ENCODE peak calls at places on chromosomes 3 and 15, in nine cellular contexts. F is HCT116, W is H9, R is sigmoid colon, I is transverse colon, B is progenitor cell of endocrine pancreas, P is cardiac fibroblast, E is AG04450, Z is uterus. O is an unnamed sample.

GRCh38 chr3:67017211-67017610 is 19.1 kb downstream of the KBTBD8 start:
- DNase-seq in F (no peak), W (no peak), R (no peak), I (no peak), B (no peak), P (peak), E (no peak), Z (no peak), O (no peak)

GRCh38 chr15:57393081-57393480 is 16.8 kb downstream of the CGNL1 start:
- DNase-seq in F (no peak), W (no peak), R (no peak), I (no peak), B (no peak), P (no peak), E (no peak), Z (no peak), O (no peak)

GRCh38 chr15:93553167-93553566 is 464.2 kb upstream of the RGMA start:
- DNase-seq in F (no peak), W (no peak), R (no peak), I (no peak), B (no peak), P (no peak), E (no peak), Z (no peak), O (no peak)

GRCh38 chr3:49799761-49800160 is at the start of gene CDHR4:
- DNase-seq in F (peak), W (no peak), R (no peak), I (no peak), B (no peak), P (peak), E (no peak), Z (no peak), O (no peak)

GRCh38 chr3:4850928-4851265 is 128.3 kb upstream of the BHLHE40 start:
- DNase-seq in F (no peak), W (no peak), R (no peak), I (no peak), B (no peak), P (no peak), E (no peak), Z (no peak), O (no peak)

GRCh38 chr3:49498655-49499054 is 28.6 kb downstream of the DAG1 start:
- DNase-seq in F (no peak), W (no peak), R (no peak), I (no peak), B (no peak), P (no peak), E (no peak), Z (no peak), O (no peak)

GRCh38 chr3:29577250-29577649 is 296.4 kb downstream of the RBMS3 start:
- DNase-seq in F (no peak), W (no peak), R (no peak), I (no peak), B (no peak), P (no peak), E (no peak), Z (no peak), O (no peak)

GRCh38 chr3:107450254-107450653 is 72.5 kb upstream of the BBX start:
- DNase-seq in F (no peak), W (no peak), R (no peak), I (no peak), B (no peak), P (no peak), E (no peak), Z (no peak), O (no peak)

GRCh38 chr3:17431004-17431403 is 311.4 kb downstream of the TBC1D5 start:
- DNase-seq in F (peak), W (no peak), R (no peak), I (no peak), B (no peak), P (peak), E (peak), Z (no peak), O (no peak)

GRCh38 chr3:162367443-162368132 is 871.0 kb downstream of the OTOL1 start:
- DNase-seq in F (no peak), W (no peak), R (no peak), I (no peak), B (no peak), P (peak), E (peak), Z (no peak), O (no peak)

GRCh38 chr3:27633224-27633545 is 88.9 kb downstream of the EOMES start:
- DNase-seq in F (no peak), W (no peak), R (no peak), I (no peak), B (no peak), P (peak), E (no peak), Z (no peak), O (no peak)

GRCh38 chr3:98057631-98058030 is 22.5 kb upstream of the GABRR3 start:
- DNase-seq in F (no peak), W (no peak), R (no peak), I (no peak), B (no peak), P (no peak), E (no peak), Z (no peak), O (no peak)

GRCh38 chr15:66369773-66370651 is 13.5 kb upstream of the TIPIN start:
- DNase-seq in F (no peak), W (no peak), R (no peak), I (no peak), B (no peak), P (peak), E (no peak), Z (no peak), O (peak)

DNA sequence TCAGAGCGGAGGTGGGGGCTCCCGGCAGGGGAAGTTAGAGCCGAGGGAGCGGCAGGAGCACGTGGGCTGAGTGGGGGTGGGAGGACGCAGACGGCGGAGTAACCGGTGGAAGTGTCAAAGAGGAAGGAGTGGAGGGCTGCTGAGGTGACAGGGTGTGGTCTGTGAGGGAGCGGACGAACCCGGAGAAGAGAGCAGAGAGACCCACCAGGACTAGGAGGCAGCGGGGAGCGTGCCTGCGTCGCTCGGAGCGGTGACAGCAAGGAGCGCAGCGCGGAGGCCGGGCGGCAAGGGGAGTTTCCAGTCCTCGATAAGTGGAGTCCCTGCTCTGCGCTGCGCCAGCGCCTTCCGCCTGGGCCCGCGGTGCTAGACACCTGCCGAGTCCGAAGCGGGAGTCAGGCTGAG is 533.3 kb upstream of the SEMA6D start:
- DNase-seq in F (no peak), W (peak), R (no peak), I (peak), B (peak), P (no peak), E (no peak), Z (no peak), O (peak)
- TF ChIP-seq CTCF in F (no peak), W (no peak), R (no peak), I (no peak), B (no peak), P (no peak), E (no peak), Z (no peak), O (no peak)

GRCh38 chr3:31129241-31129640 is 234.8 kb upstream of the GADL1 start:
- DNase-seq in F (no peak), W (no peak), R (no peak), I (no peak), B (no peak), P (no peak), E (no peak), Z (no peak), O (no peak)

GRCh38 chr3:31137718-31138465 is 243.4 kb upstream of the GADL1 start:
- DNase-seq in F (no peak), W (no peak), R (no peak), I (no peak), B (no peak), P (no peak), E (no peak), Z (no peak), O (no peak)

GRCh38 chr3:31135546-31135945 is 241.1 kb upstream of the GADL1 start:
- DNase-seq in F (no peak), W (no peak), R (no peak), I (no peak), B (no peak), P (no peak), E (no peak), Z (no peak), O (no peak)

GRCh38 chr3:31133541-31133940 is 239.1 kb upstream of the GADL1 start:
- DNase-seq in F (no peak), W (no peak), R (no peak), I (no peak), B (no peak), P (no peak), E (no peak), Z (no peak), O (no peak)

GRCh38 chr3:31132132-31132769 is 237.8 kb upstream of the GADL1 start:
- DNase-seq in F (peak), W (no peak), R (no peak), I (no peak), B (no peak), P (peak), E (peak), Z (no peak), O (peak)
- TF ChIP-seq CTCF in F (peak), W (peak), R (peak), I (peak), B (peak), P (peak), E (peak), Z (peak), O (no peak)

DNA sequence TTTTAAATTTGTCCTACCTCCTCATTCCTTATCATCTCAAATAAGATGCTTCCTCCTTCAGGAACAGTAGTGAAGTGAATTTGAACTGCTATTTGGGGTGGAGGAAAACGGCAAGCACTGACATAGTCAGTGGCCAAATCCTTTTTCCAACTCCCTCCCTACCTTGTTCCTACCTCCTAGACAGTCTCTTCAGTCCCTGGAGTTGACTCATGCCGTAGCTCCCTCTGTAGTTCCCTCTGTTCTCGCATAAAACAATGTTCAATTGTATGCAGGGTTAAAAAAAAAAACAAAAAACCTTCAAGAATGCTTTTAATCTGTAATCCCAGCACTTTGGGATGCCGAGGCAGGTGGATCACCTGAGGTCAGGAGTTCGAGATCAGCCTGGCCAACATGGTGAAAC is 1.4 kb downstream of the UBR1 start:
- DNase-seq in F (peak), W (no peak), R (no peak), I (no peak), B (no peak), P (no peak), E (no peak), Z (no peak), O (no peak)
- TF ChIP-seq CTCF in F (no peak), W (no peak), R (no peak), I (no peak), B (no peak), P (no peak), E (no peak), Z (no peak), O (no peak)

GRCh38 chr3:160725326-160725725 is 30.7 kb upstream of the PPM1L start:
- DNase-seq in F (no peak), W (no peak), R (no peak), I (no peak), B (no peak), P (no peak), E (no peak), Z (no peak), O (no peak)

GRCh38 chr3:160722331-160722730 is 33.7 kb upstream of the PPM1L start:
- DNase-seq in F (no peak), W (no peak), R (no peak), I (no peak), B (no peak), P (no peak), E (no peak), Z (no peak), O (no peak)

GRCh38 chr3:160719710-160720109 is 36.3 kb upstream of the PPM1L start:
- DNase-seq in F (no peak), W (no peak), R (no peak), I (no peak), B (no peak), P (no peak), E (no peak), Z (no peak), O (no peak)

DNA sequence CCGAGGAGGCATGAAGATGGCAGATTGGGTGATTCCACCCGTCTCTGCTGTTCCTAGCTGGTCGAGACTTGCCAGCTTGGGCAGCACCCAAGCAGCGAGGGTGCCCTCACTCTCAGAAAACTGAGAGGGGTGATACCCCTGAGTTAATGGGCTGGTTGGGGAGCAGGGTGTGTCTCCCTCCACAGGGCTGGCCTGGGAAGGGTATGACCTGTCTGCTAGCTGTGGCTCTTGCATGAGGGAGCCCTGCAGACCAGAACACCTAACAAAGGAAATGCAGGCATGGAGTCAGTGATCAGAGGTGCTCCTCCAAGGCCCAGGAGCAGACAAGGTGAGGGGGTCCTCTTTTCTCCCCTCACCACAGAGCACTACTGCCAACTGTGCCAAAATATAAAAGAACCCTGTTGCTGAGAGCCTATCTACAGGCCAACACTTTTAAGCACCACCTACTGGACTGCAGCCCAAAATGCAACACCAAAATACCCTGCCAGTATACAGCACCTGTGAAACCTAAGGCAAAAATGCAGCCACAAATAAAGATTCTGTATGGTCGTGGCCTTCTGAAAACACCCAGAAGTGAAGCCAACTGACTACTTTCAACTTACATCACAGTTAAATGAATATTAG is 35.8 kb upstream of the PPM1L start:
- DNase-seq in F (no peak), W (peak), R (no peak), I (no peak), B (no peak), P (no peak), E (no peak), Z (no peak), O (no peak)
- TF ChIP-seq CTCF in F (peak), W (peak), R (no peak), I (no peak), B (peak), P (no peak), E (peak), Z (no peak), O (peak)

GRCh38 chr3:187746059-187746453 is 788 bp upstream of the BCL6 start:
- DNase-seq in F (no peak), W (no peak), R (no peak), I (no peak), B (no peak), P (peak), E (no peak), Z (no peak), O (no peak)

GRCh38 chr3:187743195-187744141 is 1.8 kb downstream of the BCL6 start:
- DNase-seq in F (no peak), W (no peak), R (peak), I (peak), B (peak), P (peak), E (no peak), Z (peak), O (peak)

GRCh38 chr3:187744169-187745151 is 808 bp downstream of the BCL6 start:
- DNase-seq in F (no peak), W (no peak), R (peak), I (peak), B (no peak), P (peak), E (no peak), Z (peak), O (peak)

GRCh38 chr3:187746479-187747335 is 1.4 kb upstream of the BCL6 start:
- DNase-seq in F (no peak), W (no peak), R (no peak), I (no peak), B (no peak), P (peak), E (no peak), Z (peak), O (no peak)

GRCh38 chr3:187745201-187746058 is at the start of gene BCL6:
- DNase-seq in F (peak), W (peak), R (peak), I (peak), B (peak), P (peak), E (peak), Z (peak), O (peak)
- TF ChIP-seq CTCF in F (no peak), W (no peak), R (no peak), I (no peak), B (peak), P (no peak), E (no peak), Z (no peak), O (no peak)

DNA sequence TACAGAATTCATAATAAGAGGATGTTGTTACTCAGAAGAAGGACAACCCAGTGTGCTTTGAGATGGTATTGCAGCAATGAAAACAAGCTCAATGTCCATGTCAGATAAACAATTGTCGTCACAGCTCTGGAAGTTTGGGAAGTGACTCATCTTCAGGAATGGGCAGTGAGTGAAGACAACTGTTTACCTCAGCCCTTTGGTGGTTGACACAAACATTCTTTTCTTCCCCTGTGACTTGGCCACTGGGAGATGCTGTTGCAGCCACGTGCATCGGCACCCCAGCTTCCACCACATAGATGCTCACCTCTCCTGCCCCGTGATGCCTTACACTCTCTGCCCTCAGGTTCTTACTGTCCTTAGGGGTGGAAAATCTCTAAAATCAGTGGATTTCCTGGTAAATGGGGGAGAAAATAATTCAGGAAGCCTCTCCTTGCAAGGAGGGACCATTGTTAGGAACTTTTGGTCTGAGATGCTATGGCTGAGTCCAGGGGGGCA is 114.1 kb upstream of the GALNT15 start:
- DNase-seq in F (peak), W (peak), R (peak), I (peak), B (no peak), P (peak), E (peak), Z (peak), O (peak)
- TF ChIP-seq CTCF in F (peak), W (peak), R (no peak), I (no peak), B (no peak), P (no peak), E (peak), Z (no peak), O (no peak)

GRCh38 chr15:24761704-24762302 is 86.2 kb downstream of the NPAP1 start:
- DNase-seq in F (no peak), W (no peak), R (no peak), I (no peak), B (no peak), P (peak), E (no peak), Z (no peak), O (no peak)
- TF ChIP-seq CTCF in F (no peak), W (peak), R (peak), I (peak), B (peak), P (peak), E (peak), Z (peak), O (peak)

GRCh38 chr3:62873672-62874397 is 1.4 kb downstream of the CADPS start:
- DNase-seq in F (no peak), W (peak), R (no peak), I (peak), B (peak), P (no peak), E (no peak), Z (no peak), O (peak)
- TF ChIP-seq CTCF in F (peak), W (peak), R (no peak), I (peak), B (peak), P (no peak), E (no peak), Z (no peak), O (no peak)

DNA sequence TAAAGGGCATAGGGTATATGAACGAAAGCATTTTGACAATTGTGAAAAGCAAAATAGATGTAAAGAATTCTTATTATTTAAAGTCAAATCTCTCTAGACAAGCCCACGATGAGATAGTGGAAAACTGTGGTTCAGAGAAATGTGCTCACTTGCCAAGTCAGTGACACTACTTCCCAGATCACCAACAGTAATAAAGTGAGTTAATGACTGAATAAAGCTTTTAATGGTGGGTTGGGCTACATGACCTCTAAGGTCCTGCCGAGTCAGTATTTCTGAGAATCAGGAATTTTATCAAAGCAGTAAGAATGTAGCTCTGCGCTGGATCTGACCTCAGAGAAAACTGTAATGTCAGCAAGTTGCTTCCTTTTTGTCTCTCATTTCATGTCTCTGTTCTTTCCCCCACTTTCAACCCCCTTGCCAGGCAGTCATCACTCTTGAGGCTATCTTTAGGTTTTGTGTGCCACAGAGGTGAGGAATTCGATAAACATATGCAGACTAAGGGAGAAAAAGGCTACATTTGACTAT is 23.2 kb upstream of the NEO1 start:
- DNase-seq in F (no peak), W (no peak), R (no peak), I (no peak), B (no peak), P (peak), E (no peak), Z (no peak), O (no peak)
- TF ChIP-seq CTCF in F (no peak), W (no peak), R (no peak), I (no peak), B (no peak), P (no peak), E (no peak), Z (no peak), O (no peak)